ENCODE peak calls at places on chromosomes 12 and 14, in seven cellular contexts. F is Panc1; J is KBM-7; S is CD4-positive, alpha-beta T cell; U is amniotic epithelial cell; I is right cardiac atrium; W is WTC11. O is an unnamed sample.

GRCh38 chr12:105110851-105111250 is 3.3 kb downstream of the WASHC4 start:
- DNase-seq in F (no peak), J (no peak), S (no peak), U (no peak), I (no peak), W (no peak), O (no peak)

GRCh38 chr12:31517994-31518393 is 72.9 kb downstream of the DENND5B start:
- DNase-seq in F (no peak), J (no peak), S (no peak), U (peak), I (no peak), W (no peak), O (no peak)

GRCh38 chr14:95190346-95190840 is 33.1 kb upstream of the DICER1 start:
- DNase-seq in F (no peak), J (no peak), S (no peak), U (peak), I (no peak), W (no peak), O (no peak)

GRCh38 chr14:99236386-99237133 is 35.4 kb downstream of the BCL11B start:
- DNase-seq in F (no peak), J (no peak), S (no peak), U (no peak), I (no peak), W (no peak), O (no peak)

GRCh38 chr12:57242691-57243454 is 8.1 kb downstream of the STAC3 start:
- DNase-seq in F (no peak), J (no peak), S (peak), U (no peak), I (peak), W (peak), O (peak)

GRCh38 chr12:21248679-21249078 is 86.0 kb downstream of the SLCO1A2 start:
- DNase-seq in F (no peak), J (peak), S (no peak), U (peak), I (no peak), W (no peak), O (no peak)

GRCh38 chr12:25248137-25248536 is 2.6 kb downstream of the KRAS start:
- DNase-seq in F (no peak), J (no peak), S (no peak), U (no peak), I (peak), W (peak), O (no peak)

GRCh38 chr12:53645191-53645590 is 19.0 kb upstream of the ATF7 start:
- DNase-seq in F (no peak), J (no peak), S (no peak), U (no peak), I (no peak), W (no peak), O (no peak)

GRCh38 chr14:88421286-88421685 is 35.8 kb downstream of the SPATA7 start:
- DNase-seq in F (no peak), J (no peak), S (no peak), U (peak), I (no peak), W (no peak), O (no peak)

GRCh38 chr14:35385042-35385839 is 19.3 kb downstream of the NFKBIA start:
- DNase-seq in F (no peak), J (peak), S (no peak), U (peak), I (peak), W (no peak), O (peak)

GRCh38 chr12:12510141-12510540 is 52.5 kb downstream of the DUSP16 start:
- DNase-seq in F (peak), J (no peak), S (no peak), U (peak), I (no peak), W (no peak), O (peak)

GRCh38 chr12:78683031-78683430 is 181.5 kb upstream of the SYT1 start:
- DNase-seq in F (no peak), J (no peak), S (no peak), U (peak), I (no peak), W (no peak), O (no peak)

GRCh38 chr12:49929581-49929980 is 21.0 kb upstream of the AQP2 start:
- DNase-seq in F (no peak), J (no peak), S (no peak), U (no peak), I (no peak), W (no peak), O (no peak)

GRCh38 chr12:110330544-110330943 is 49.5 kb downstream of the ATP2A2 start:
- DNase-seq in F (no peak), J (peak), S (no peak), U (peak), I (no peak), W (no peak), O (peak)

GRCh38 chr12:57782608-57783465 is at the start of gene TSFM:
- DNase-seq in F (peak), J (peak), S (peak), U (peak), I (peak), W (peak), O (peak)

GRCh38 chr12:32499048-32499447 is 99.7 kb downstream of the FGD4 start:
- DNase-seq in F (no peak), J (no peak), S (no peak), U (no peak), I (no peak), W (no peak), O (no peak)

GRCh38 chr12:108896817-108897216 is 16.9 kb downstream of the DAO start:
- DNase-seq in F (no peak), J (no peak), S (no peak), U (no peak), I (no peak), W (no peak), O (no peak)

GRCh38 chr12:116717466-116718457 is 20.1 kb downstream of the SPRING1 start:
- DNase-seq in F (no peak), J (no peak), S (no peak), U (no peak), I (peak), W (no peak), O (no peak)

GRCh38 chr12:94149781-94150482 is 1.6 kb downstream of the PLXNC1 start:
- DNase-seq in F (no peak), J (no peak), S (peak), U (no peak), I (peak), W (peak), O (no peak)

GRCh38 chr12:115648463-115648862 is 629.0 kb downstream of the MED13L start:
- DNase-seq in F (no peak), J (no peak), S (no peak), U (peak), I (no peak), W (no peak), O (peak)

GRCh38 chr12:45216983-45217485 is 1.1 kb downstream of the ANO6 start:
- DNase-seq in F (no peak), J (peak), S (no peak), U (no peak), I (no peak), W (no peak), O (no peak)

GRCh38 chr12:90058721-90059120 is 350.1 kb upstream of the ATP2B1 start:
- DNase-seq in F (no peak), J (no peak), S (no peak), U (peak), I (no peak), W (no peak), O (peak)

GRCh38 chr12:113196996-113197395 is 11.5 kb downstream of the RITA1 start:
- DNase-seq in F (peak), J (peak), S (peak), U (peak), I (peak), W (peak), O (peak)

GRCh38 chr12:49909826-49910225 is 6.1 kb upstream of the FAIM2 start:
- DNase-seq in F (no peak), J (peak), S (no peak), U (peak), I (no peak), W (peak), O (peak)

GRCh38 chr14:28765907-28766504 is 581 bp upstream of the FOXG1 start:
- DNase-seq in F (no peak), J (no peak), S (no peak), U (no peak), I (no peak), W (peak), O (no peak)

GRCh38 chr14:38786921-38787320 is 316.1 kb downstream of the SEC23A start:
- DNase-seq in F (no peak), J (no peak), S (no peak), U (no peak), I (no peak), W (no peak), O (no peak)

GRCh38 chr14:72443991-72444431 is 449.9 kb downstream of the DPF3 start:
- DNase-seq in F (no peak), J (peak), S (no peak), U (peak), I (no peak), W (no peak), O (no peak)

GRCh38 chr14:67265131-67265530 is 23.9 kb downstream of the PALS1 start:
- DNase-seq in F (no peak), J (no peak), S (no peak), U (peak), I (no peak), W (no peak), O (no peak)

GRCh38 chr14:23119362-23120327 is 590 bp upstream of the CEBPE start:
- DNase-seq in F (no peak), J (peak), S (peak), U (no peak), I (no peak), W (no peak), O (no peak)

GRCh38 chr12:13171921-13172859 is 24.3 kb upstream of the EMP1 start:
- DNase-seq in F (no peak), J (no peak), S (no peak), U (peak), I (peak), W (peak), O (peak)

GRCh38 chr14:67934087-67934486 is 114.5 kb downstream of the RAD51B start:
- DNase-seq in F (peak), J (peak), S (no peak), U (peak), I (no peak), W (peak), O (peak)

GRCh38 chr14:76080009-76080408 is 71.7 kb upstream of the GPATCH2L start:
- DNase-seq in F (no peak), J (no peak), S (no peak), U (no peak), I (peak), W (no peak), O (no peak)